ENCODE peak calls at places on chromosomes 2 and 18, in eight cellular contexts. S, U, B, R, Q, X, D and T are unnamed samples.

GRCh38 chr2:209094221-209094620 is 329.6 kb upstream of the MAP2 start:
- DNase-seq in S (no peak), U (no peak), B (no peak), R (no peak), Q (no peak), X (no peak), D (no peak), T (no peak)

GRCh38 chr2:232406556-232407310 is at the start of gene ALPG:
- DNase-seq in S (no peak), U (no peak), B (peak), R (no peak), Q (no peak), X (no peak), D (peak), T (no peak)

GRCh38 chr18:55588001-55588875 is at the start of gene TCF4:
- DNase-seq in S (peak), U (peak), B (peak), R (no peak), Q (peak), X (peak), D (peak), T (peak)

GRCh38 chr2:147086715-147087114 is 758.1 kb upstream of the ACVR2A start:
- DNase-seq in S (no peak), U (no peak), B (no peak), R (no peak), Q (no peak), X (peak), D (no peak), T (no peak)

GRCh38 chr18:57150828-57151227 is 3.9 kb downstream of the BOD1L2 start:
- DNase-seq in S (no peak), U (no peak), B (no peak), R (no peak), Q (no peak), X (no peak), D (peak), T (no peak)

GRCh38 chr2:23627236-23627990 is 242.4 kb downstream of the KLHL29 start:
- DNase-seq in S (no peak), U (no peak), B (no peak), R (no peak), Q (no peak), X (no peak), D (no peak), T (no peak)

GRCh38 chr18:48669991-48670750 is 131.3 kb downstream of the CTIF start:
- DNase-seq in S (no peak), U (no peak), B (no peak), R (no peak), Q (no peak), X (no peak), D (no peak), T (no peak)

GRCh38 chr2:200905618-200906296 is 16.6 kb downstream of the NIF3L1 start:
- DNase-seq in S (peak), U (peak), B (peak), R (peak), Q (peak), X (peak), D (peak), T (peak)

GRCh38 chr2:118763797-118764196 is 83.7 kb downstream of the EN1 start:
- DNase-seq in S (no peak), U (no peak), B (no peak), R (no peak), Q (peak), X (no peak), D (peak), T (no peak)

GRCh38 chr18:27184115-27185024 is 738 bp downstream of the CHST9 start:
- DNase-seq in S (no peak), U (no peak), B (no peak), R (no peak), Q (no peak), X (peak), D (peak), T (no peak)